ENCODE peak calls at places on chromosomes 6 and 20, in eight cellular contexts. V, E, Q, S, C, L, I and Y are unnamed samples.

GRCh38 chr20:5945963-5946362 is 4.4 kb downstream of the TRMT6 start:
- DNase-seq in I (peak), L (no peak), S (no peak), C (no peak), V (no peak), E (peak), Q (no peak), Y (no peak)

GRCh38 chr20:49115565-49115964 is 69.5 kb downstream of the CSE1L start:
- DNase-seq in S (no peak), C (no peak), Q (no peak), L (no peak), I (no peak), E (no peak), V (no peak), Y (no peak)

GRCh38 chr20:44644384-44645131 is 6.9 kb downstream of the ADA start:
- DNase-seq in C (peak), E (peak), V (no peak), I (peak), L (no peak), S (no peak), Q (peak), Y (no peak)

GRCh38 chr6:89895273-89895874 is 1.1 kb downstream of the GJA10 start:
- DNase-seq in V (no peak), L (no peak), S (no peak), C (no peak), E (no peak), Q (no peak), I (peak), Y (no peak)

GRCh38 chr6:137798846-137799245 is 68.2 kb upstream of the TNFAIP3 start:
- DNase-seq in C (no peak), Q (no peak), I (no peak), S (no peak), L (no peak), E (peak), V (no peak), Y (no peak)

GRCh38 chr6:134437376-134437775 is 119.5 kb upstream of the SGK1 start:
- DNase-seq in V (peak), S (no peak), E (peak), I (peak), Q (peak), L (no peak), C (no peak), Y (no peak)

GRCh38 chr6:116011520-116011919 is 49.2 kb downstream of the FRK start:
- DNase-seq in L (no peak), I (no peak), E (peak), S (no peak), V (peak), Q (peak), C (no peak), Y (no peak)

GRCh38 chr20:58833921-58834320 is 16.8 kb downstream of the GNAS-AS1 start:
- DNase-seq in V (no peak), L (no peak), E (no peak), C (no peak), S (peak), Q (no peak), I (no peak), Y (no peak)

GRCh38 chr6:18213439-18213838 is 50.9 kb downstream of the DEK start:
- DNase-seq in E (no peak), S (no peak), L (no peak), C (no peak), I (no peak), Q (peak), V (no peak), Y (no peak)

GRCh38 chr20:60262967-60263603 is 304.9 kb downstream of the CDH26 start:
- DNase-seq in L (no peak), E (peak), V (peak), C (peak), S (peak), Q (peak), I (peak), Y (no peak)

GRCh38 chr20:60935971-60936370 is 316.1 kb upstream of the CDH4 start:
- DNase-seq in L (no peak), V (no peak), E (no peak), C (no peak), Q (no peak), S (no peak), I (no peak), Y (no peak)

GRCh38 chr6:40916816-40917215 is 122.2 kb downstream of the UNC5CL start:
- DNase-seq in Q (no peak), V (no peak), L (no peak), C (no peak), E (no peak), I (no peak), S (no peak), Y (no peak)

GRCh38 chr6:154319231-154319858 is 37.3 kb downstream of the IPCEF1 start:
- DNase-seq in I (no peak), S (no peak), Q (no peak), C (no peak), V (no peak), L (no peak), E (no peak), Y (no peak)

GRCh38 chr6:27755768-27756167 is 156.4 kb downstream of the OR2B2 start:
- DNase-seq in S (no peak), I (peak), C (no peak), V (no peak), Q (peak), L (no peak), E (no peak), Y (no peak)

GRCh38 chr20:18019068-18019467 is 38.6 kb downstream of the OVOL2 start:
- DNase-seq in V (no peak), E (peak), S (peak), Q (no peak), I (peak), L (no peak), C (no peak), Y (no peak)

GRCh38 chr6:109896333-109896732 is 81.8 kb upstream of the GPR6 start:
- DNase-seq in L (no peak), S (no peak), Q (no peak), E (no peak), V (no peak), I (peak), C (no peak), Y (no peak)